ENCODE peak calls at places on chromosomes 2 and 18, in five cellular contexts. One of them, this sample, is unnamed.

GRCh38 chr2:147433822-147434221 is 411.0 kb upstream of the ACVR2A start:
- DNase-seq in GM12878: no peak
- DNase-seq in H1: no peak
- DNase-seq in NT2/D1: no peak
- DNase-seq in HepG2: no peak
- DNase-seq in this sample: no peak

GRCh38 chr2:204260162-204260877 is 285.0 kb upstream of the PARD3B start:
- DNase-seq in GM12878: no peak
- DNase-seq in H1: peak
- DNase-seq in NT2/D1: peak
- DNase-seq in HepG2: peak
- DNase-seq in this sample: peak

GRCh38 chr2:174683392-174683759 is 80.9 kb downstream of the CHRNA1 start:
- DNase-seq in GM12878: no peak
- DNase-seq in H1: no peak
- DNase-seq in NT2/D1: no peak
- DNase-seq in HepG2: no peak
- DNase-seq in this sample: no peak

GRCh38 chr2:64905338-64906024 is 83.7 kb upstream of the SLC1A4 start:
- DNase-seq in GM12878: no peak
- DNase-seq in H1: no peak
- DNase-seq in NT2/D1: no peak
- DNase-seq in HepG2: no peak
- DNase-seq in this sample: no peak

GRCh38 chr2:101858246-101858645 is 133.5 kb upstream of the IL1R2 start:
- DNase-seq in GM12878: no peak
- DNase-seq in H1: no peak
- DNase-seq in NT2/D1: no peak
- DNase-seq in HepG2: no peak
- DNase-seq in this sample: no peak

GRCh38 chr2:1455466-1455865 is 42.2 kb downstream of the TPO start:
- DNase-seq in GM12878: no peak
- DNase-seq in H1: no peak
- DNase-seq in NT2/D1: no peak
- DNase-seq in HepG2: no peak
- DNase-seq in this sample: no peak

GRCh38 chr2:225735844-225736243 is 336.3 kb downstream of the NYAP2 start:
- DNase-seq in GM12878: no peak
- DNase-seq in H1: no peak
- DNase-seq in NT2/D1: no peak
- DNase-seq in HepG2: no peak
- DNase-seq in this sample: no peak

GRCh38 chr2:237677951-237678481 is 50.6 kb downstream of the LRRFIP1 start:
- DNase-seq in GM12878: no peak
- DNase-seq in H1: no peak
- DNase-seq in NT2/D1: no peak
- DNase-seq in HepG2: peak
- DNase-seq in this sample: no peak

GRCh38 chr2:101823347-101823791 is 125.9 kb downstream of the MAP4K4 start:
- DNase-seq in GM12878: no peak
- DNase-seq in H1: peak
- DNase-seq in NT2/D1: peak
- DNase-seq in HepG2: peak
- DNase-seq in this sample: peak

GRCh38 chr2:113132622-113133021 is 5.2 kb downstream of the IL1RN start:
- DNase-seq in GM12878: no peak
- DNase-seq in H1: no peak
- DNase-seq in NT2/D1: no peak
- DNase-seq in HepG2: no peak
- DNase-seq in this sample: no peak

GRCh38 chr18:62452280-62452824 is 70.5 kb upstream of the ZCCHC2 start:
- DNase-seq in GM12878: no peak
- DNase-seq in H1: no peak
- DNase-seq in NT2/D1: no peak
- DNase-seq in HepG2: peak
- DNase-seq in this sample: no peak

GRCh38 chr2:204395539-204395938 is 149.7 kb upstream of the PARD3B start:
- DNase-seq in GM12878: no peak
- DNase-seq in H1: no peak
- DNase-seq in NT2/D1: no peak
- DNase-seq in HepG2: no peak
- DNase-seq in this sample: no peak

GRCh38 chr2:236216711-236217110 is 47.5 kb downstream of the ASB18 start:
- DNase-seq in GM12878: no peak
- DNase-seq in H1: no peak
- DNase-seq in NT2/D1: no peak
- DNase-seq in HepG2: no peak
- DNase-seq in this sample: no peak

GRCh38 chr2:229265727-229266126 is 5.4 kb downstream of the PID1 start:
- DNase-seq in GM12878: no peak
- DNase-seq in H1: no peak
- DNase-seq in NT2/D1: no peak
- DNase-seq in HepG2: no peak
- DNase-seq in this sample: no peak

GRCh38 chr2:232511336-232511863 is 8.8 kb upstream of the PRSS56 start:
- DNase-seq in GM12878: no peak
- DNase-seq in H1: no peak
- DNase-seq in NT2/D1: no peak
- DNase-seq in HepG2: no peak
- DNase-seq in this sample: no peak

GRCh38 chr2:110714824-110715223 is 17.5 kb upstream of the ACOXL start:
- DNase-seq in GM12878: no peak
- DNase-seq in H1: no peak
- DNase-seq in NT2/D1: no peak
- DNase-seq in HepG2: no peak
- DNase-seq in this sample: no peak

GRCh38 chr2:217897816-217898806 is 104.7 kb downstream of the TNS1 start:
- DNase-seq in GM12878: no peak
- DNase-seq in H1: no peak
- DNase-seq in NT2/D1: no peak
- DNase-seq in HepG2: no peak
- DNase-seq in this sample: no peak

GRCh38 chr2:120810639-120811038 is 75.0 kb downstream of the GLI2 start:
- DNase-seq in GM12878: no peak
- DNase-seq in H1: no peak
- DNase-seq in NT2/D1: no peak
- DNase-seq in HepG2: no peak
- DNase-seq in this sample: no peak

GRCh38 chr2:112055110-112055832 is at the start of gene TMEM87B:
- DNase-seq in GM12878: peak
- DNase-seq in H1: peak
- DNase-seq in NT2/D1: peak
- DNase-seq in HepG2: peak
- DNase-seq in this sample: peak

GRCh38 chr18:58042826-58043362 is 1.1 kb upstream of the NEDD4L start:
- DNase-seq in GM12878: no peak
- DNase-seq in H1: no peak
- DNase-seq in NT2/D1: no peak
- DNase-seq in HepG2: no peak
- DNase-seq in this sample: no peak

DNA sequence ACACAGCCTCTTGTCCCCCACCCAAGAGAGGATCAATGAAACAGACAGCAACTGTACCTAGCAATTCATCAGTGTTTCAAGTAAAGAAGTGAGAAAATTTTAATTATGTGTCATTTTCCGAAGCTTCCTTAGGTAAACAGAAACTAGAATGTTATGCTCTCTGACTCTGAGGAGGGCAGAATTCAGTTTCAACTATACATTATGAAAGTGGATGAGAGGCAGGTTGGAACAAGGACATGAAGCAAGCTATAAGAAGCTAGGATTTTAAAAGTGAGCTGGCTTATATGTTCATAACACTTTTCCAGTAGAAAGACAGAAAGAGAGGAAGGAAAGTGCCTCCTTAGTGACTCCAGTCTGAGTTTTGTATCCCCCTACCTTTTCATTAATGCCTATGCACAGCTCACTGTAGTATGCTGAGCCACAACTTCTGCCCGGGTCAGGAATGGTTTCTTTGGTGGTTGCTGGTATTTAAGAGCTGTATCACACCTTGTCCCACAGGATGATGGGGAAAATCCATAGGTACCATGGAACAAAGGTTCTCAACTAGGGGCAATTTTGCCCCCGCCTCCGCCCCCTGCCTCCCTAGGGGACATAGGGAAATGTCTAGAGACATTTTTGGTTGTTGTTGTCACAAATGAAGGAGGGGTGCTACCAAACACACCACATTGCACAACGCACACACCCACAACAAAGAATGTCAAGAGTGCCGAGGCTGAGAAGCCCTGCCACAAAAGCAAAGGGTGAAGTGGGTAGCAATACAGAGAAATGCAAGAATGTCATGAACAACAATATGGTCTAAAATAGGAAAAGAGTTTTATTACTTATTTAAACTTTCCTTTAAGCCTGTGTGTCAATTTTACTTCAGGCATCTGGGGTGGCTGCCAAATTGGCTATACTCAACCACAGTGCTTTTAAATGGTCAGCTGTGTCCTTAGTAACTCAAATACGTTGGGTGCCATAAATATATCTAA is 161.0 kb upstream of the ZFP36L2 start:
- DNase-seq in GM12878: peak
- DNase-seq in H1: no peak
- DNase-seq in NT2/D1: no peak
- DNase-seq in HepG2: no peak
- DNase-seq in this sample: no peak
- TF ChIP-seq SUZ12 in GM12878: no peak
- TF ChIP-seq SUZ12 in H1: no peak
- TF ChIP-seq SUZ12 in NT2/D1: no peak
- TF ChIP-seq SUZ12 in HepG2: no peak
- TF ChIP-seq SUZ12 in this sample: no peak

DNA sequence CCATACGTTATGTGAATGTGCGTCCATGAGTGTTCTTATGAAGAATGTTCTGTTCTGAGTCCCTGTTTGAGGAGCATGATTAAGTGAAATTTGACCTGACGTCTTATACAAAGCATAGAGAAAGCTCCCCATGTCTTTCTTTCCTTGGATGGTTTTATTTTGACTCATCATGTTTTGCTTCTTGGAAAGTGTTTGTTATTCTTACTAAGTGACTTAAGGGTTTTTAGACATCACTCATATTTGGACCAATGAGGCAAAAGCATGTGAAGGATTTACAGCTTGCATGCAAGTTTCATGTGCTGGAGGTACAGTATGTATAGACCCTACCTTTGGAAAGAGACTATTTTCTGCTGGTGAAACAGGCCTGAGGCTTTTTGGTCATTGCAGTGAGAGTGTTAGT is 33.5 kb upstream of the ZEB2 start:
- DNase-seq in GM12878: no peak
- DNase-seq in H1: no peak
- DNase-seq in NT2/D1: no peak
- DNase-seq in HepG2: no peak
- DNase-seq in this sample: peak
- TF ChIP-seq SUZ12 in GM12878: no peak
- TF ChIP-seq SUZ12 in H1: no peak
- TF ChIP-seq SUZ12 in NT2/D1: no peak
- TF ChIP-seq SUZ12 in HepG2: no peak
- TF ChIP-seq SUZ12 in this sample: no peak

DNA sequence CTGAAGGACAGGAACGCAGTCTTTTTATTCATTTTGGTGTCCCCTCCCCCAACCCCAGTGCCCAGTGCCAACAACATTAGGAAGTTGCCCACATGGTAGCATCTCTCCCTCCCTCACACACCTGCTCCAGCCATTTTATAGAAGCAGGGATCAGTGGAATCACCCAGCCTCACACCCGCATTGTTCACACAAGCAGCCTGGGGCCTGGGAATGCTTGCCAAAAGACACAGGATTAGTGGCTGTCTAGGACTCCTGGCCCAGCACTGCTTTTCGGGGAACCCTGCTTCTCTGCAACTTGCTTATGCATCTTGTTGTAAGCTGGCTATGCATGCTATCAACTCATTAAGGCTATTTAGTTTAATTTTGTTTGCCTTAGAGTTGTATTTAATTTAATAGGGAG is 17.9 kb downstream of the TMEM37 start:
- DNase-seq in GM12878: no peak
- DNase-seq in H1: no peak
- DNase-seq in NT2/D1: no peak
- DNase-seq in HepG2: no peak
- DNase-seq in this sample: no peak
- TF ChIP-seq SUZ12 in GM12878: no peak
- TF ChIP-seq SUZ12 in H1: no peak
- TF ChIP-seq SUZ12 in NT2/D1: no peak
- TF ChIP-seq SUZ12 in HepG2: no peak
- TF ChIP-seq SUZ12 in this sample: no peak

DNA sequence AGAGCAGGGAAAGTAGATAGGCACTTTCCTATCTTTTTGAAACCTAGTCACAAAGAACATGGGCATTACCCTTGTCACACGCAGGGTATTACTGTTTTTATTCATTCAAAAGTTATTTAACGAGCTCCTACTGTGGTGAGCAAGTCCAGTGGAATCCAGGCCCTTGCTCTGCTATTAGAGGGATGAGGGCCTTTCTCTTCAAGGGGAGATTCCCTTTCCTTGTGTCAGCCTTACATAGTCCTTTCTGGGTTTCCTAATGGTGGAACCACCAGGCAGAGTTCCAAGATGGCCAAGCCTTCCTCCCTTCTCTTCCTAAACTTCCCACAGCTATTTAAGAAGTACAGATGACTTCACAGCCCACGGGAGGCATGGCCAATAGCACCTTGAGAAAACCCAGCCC is 64.6 kb downstream of the SPTBN1 start:
- DNase-seq in GM12878: no peak
- DNase-seq in H1: no peak
- DNase-seq in NT2/D1: no peak
- DNase-seq in HepG2: no peak
- DNase-seq in this sample: no peak
- TF ChIP-seq SUZ12 in GM12878: no peak
- TF ChIP-seq SUZ12 in H1: no peak
- TF ChIP-seq SUZ12 in NT2/D1: no peak
- TF ChIP-seq SUZ12 in HepG2: no peak
- TF ChIP-seq SUZ12 in this sample: no peak

DNA sequence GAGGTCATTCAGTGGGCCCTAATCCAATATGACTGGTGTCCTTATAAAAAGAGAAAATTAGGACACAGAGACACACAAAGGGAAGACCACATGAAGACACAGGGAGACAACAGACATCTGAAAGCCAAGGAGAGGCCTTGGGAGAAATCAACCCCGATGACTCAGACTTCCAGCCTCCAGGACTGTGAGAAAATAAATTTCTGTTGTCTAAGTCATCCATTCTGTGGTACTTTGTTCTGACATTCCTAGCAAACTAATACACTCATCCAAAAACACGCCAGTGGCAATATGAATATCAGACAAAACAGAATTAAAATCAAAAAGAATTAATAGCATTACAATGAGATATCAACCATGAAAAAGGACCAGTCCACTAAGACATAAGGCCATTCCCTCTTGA is 303.6 kb downstream of the SS18 start:
- DNase-seq in GM12878: no peak
- DNase-seq in H1: no peak
- DNase-seq in NT2/D1: no peak
- DNase-seq in HepG2: no peak
- DNase-seq in this sample: no peak
- TF ChIP-seq SUZ12 in GM12878: no peak
- TF ChIP-seq SUZ12 in H1: no peak
- TF ChIP-seq SUZ12 in NT2/D1: no peak
- TF ChIP-seq SUZ12 in HepG2: no peak
- TF ChIP-seq SUZ12 in this sample: no peak

This sample was measured in HEK293T.